ENCODE peak calls at places on chromosome 15, in seven cellular contexts. G, K, N, R, C, F and D are unnamed samples.

GRCh38 chr15:69484837-69485236 is 32.2 kb downstream of the RPLP1 start:
- DNase-seq in G (no peak), K (no peak), N (no peak), R (no peak), C (no peak), F (no peak), D (no peak)

GRCh38 chr15:43268111-43269105 is 1.7 kb upstream of the TGM5 start:
- DNase-seq in G (peak; percentile 49), K (peak; percentile 11), N (no peak), R (no peak), C (peak; percentile 59), F (no peak), D (no peak)

GRCh38 chr15:68821898-68822380 is 1.2 kb upstream of the ANP32A start:
- DNase-seq in G (no peak), K (peak; percentile 69), N (no peak), R (no peak), C (no peak), F (no peak), D (peak; percentile 66)

GRCh38 chr15:59295742-59296090 is 77.0 kb downstream of the MYO1E start:
- DNase-seq in G (no peak), K (no peak), N (no peak), R (no peak), C (no peak), F (no peak), D (no peak)

GRCh38 chr15:89088605-89089315 is 504 bp downstream of the ABHD2 start:
- DNase-seq in G (no peak), K (no peak), N (no peak), R (no peak), C (no peak), F (no peak), D (no peak)

GRCh38 chr15:94582368-94582767 is 351.0 kb downstream of the MCTP2 start:
- DNase-seq in G (peak; percentile 26), K (peak; percentile 7), N (peak; percentile 18), R (peak; percentile 31), C (peak; percentile 12), F (peak; percentile 9), D (no peak)

GRCh38 chr15:65008989-65009388 is 19.3 kb upstream of the SPG21 start:
- DNase-seq in G (peak; percentile 15), K (no peak), N (no peak), R (no peak), C (no peak), F (no peak), D (peak; percentile 43)

GRCh38 chr15:81097893-81098280 is 36.2 kb upstream of the CFAP161 start:
- DNase-seq in G (no peak), K (no peak), N (no peak), R (no peak), C (no peak), F (no peak), D (no peak)

GRCh38 chr15:88878720-88879184 is 16.6 kb downstream of the HAPLN3 start:
- DNase-seq in G (peak; percentile 83), K (peak; percentile 37), N (no peak), R (no peak), C (peak; percentile 85), F (no peak), D (peak; percentile 88)

GRCh38 chr15:76983588-76984379 is 11.1 kb upstream of the PSTPIP1 start:
- DNase-seq in G (no peak), K (no peak), N (no peak), R (no peak), C (no peak), F (no peak), D (no peak)
- TF ChIP-seq JUND in G (no peak), K (no peak), N (no peak), R (no peak), C (no peak), F (no peak), D (no peak)

GRCh38 chr15:74824976-74825375 is 1.5 kb upstream of the CPLX3 start:
- DNase-seq in G (no peak), K (no peak), N (no peak), R (no peak), C (no peak), F (no peak), D (no peak)

GRCh38 chr15:74826911-74827310 is 484 bp downstream of the CPLX3 start:
- DNase-seq in G (no peak), K (no peak), N (no peak), R (no peak), C (peak; percentile 47), F (no peak), D (no peak)

GRCh38 chr15:74827632-74828031 is 1.2 kb downstream of the CPLX3 start:
- DNase-seq in G (no peak), K (no peak), N (no peak), R (no peak), C (no peak), F (no peak), D (peak; percentile 51)

GRCh38 chr15:74825895-74826294 is 532 bp upstream of the CPLX3 start:
- DNase-seq in G (no peak), K (no peak), N (no peak), R (no peak), C (no peak), F (no peak), D (no peak)

DNA sequence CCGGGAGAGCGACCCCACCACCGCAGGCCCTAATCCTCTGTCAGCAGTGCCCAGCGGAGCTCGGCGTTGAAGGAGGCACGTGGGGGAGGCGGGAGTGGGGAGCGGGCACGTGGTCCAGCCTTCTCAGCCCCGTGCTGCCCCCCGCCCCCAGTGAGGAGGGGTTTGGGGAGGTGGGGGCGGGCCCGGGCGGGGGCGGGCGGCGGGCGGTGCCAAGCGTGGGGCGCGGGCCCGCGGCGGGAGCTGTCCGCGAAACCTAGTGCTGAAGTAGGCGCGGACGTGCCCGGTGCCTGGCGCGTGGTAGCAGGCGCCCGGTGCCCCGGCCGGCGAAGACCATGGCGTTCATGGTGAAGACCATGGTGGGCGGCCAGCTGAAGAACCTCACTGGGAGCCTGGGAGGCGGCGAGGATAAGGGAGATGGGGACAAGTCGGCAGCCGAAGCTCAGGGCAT is at the start of gene CPLX3:
- DNase-seq in G (peak; percentile 72), K (no peak), N (no peak), R (no peak), C (peak; percentile 62), F (no peak), D (peak; percentile 56)
- TF ChIP-seq JUND in G (no peak), K (no peak), N (no peak), R (no peak), C (no peak), F (no peak), D (no peak)

DNA sequence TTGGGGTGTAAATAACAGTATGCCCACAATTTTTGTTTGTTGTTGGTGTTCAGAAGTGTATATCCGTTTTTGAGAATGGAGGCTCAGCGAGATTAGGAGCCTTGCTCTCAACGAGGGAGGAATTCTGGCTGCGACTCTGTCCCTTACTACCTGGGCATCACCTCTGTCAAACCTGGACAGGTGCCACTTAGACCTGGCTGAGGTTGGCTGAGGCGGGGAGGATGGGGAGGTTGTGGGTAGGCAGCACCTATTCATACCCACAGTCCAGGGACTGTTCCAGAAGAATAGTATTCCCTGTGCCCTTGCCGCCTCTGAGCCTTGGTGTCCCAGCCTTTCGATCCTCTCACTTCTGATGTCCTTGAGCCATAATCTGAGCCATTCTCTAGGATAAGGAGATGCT is 99.9 kb downstream of the LINGO1 start:
- DNase-seq in G (no peak), K (no peak), N (no peak), R (no peak), C (no peak), F (no peak), D (no peak)
- TF ChIP-seq JUND in G (no peak), K (no peak), N (no peak), R (no peak), C (no peak), F (no peak), D (no peak)

GRCh38 chr15:49530106-49530505 is 90.5 kb downstream of the FAM227B start:
- DNase-seq in G (no peak), K (peak; percentile 3), N (no peak), R (no peak), C (no peak), F (no peak), D (no peak)
- TF ChIP-seq JUND in G (no peak), K (no peak), N (no peak), R (no peak), C (no peak), F (no peak), D (no peak)

GRCh38 chr15:98787190-98787589 is 138.9 kb downstream of the IGF1R start:
- DNase-seq in G (no peak), K (no peak), N (no peak), R (no peak), C (no peak), F (no peak), D (no peak)
- TF ChIP-seq JUND in G (no peak), K (no peak), N (no peak), R (no peak), C (no peak), F (no peak), D (no peak)

GRCh38 chr15:25732191-25732590 is 130.9 kb downstream of the ATP10A start:
- DNase-seq in G (no peak), K (no peak), N (no peak), R (no peak), C (no peak), F (no peak), D (no peak)

GRCh38 chr15:25731411-25731810 is 131.7 kb downstream of the ATP10A start:
- DNase-seq in G (no peak), K (no peak), N (no peak), R (no peak), C (no peak), F (no peak), D (no peak)

GRCh38 chr15:25734680-25735355 is 128.3 kb downstream of the ATP10A start:
- DNase-seq in G (no peak), K (no peak), N (no peak), R (no peak), C (peak; percentile 8), F (no peak), D (no peak)

GRCh38 chr15:25733856-25734679 is 129.1 kb downstream of the ATP10A start:
- DNase-seq in G (no peak), K (no peak), N (no peak), R (no peak), C (no peak), F (no peak), D (no peak)

GRCh38 chr15:25733036-25733855 is 129.9 kb downstream of the ATP10A start:
- DNase-seq in G (no peak), K (no peak), N (no peak), R (no peak), C (no peak), F (no peak), D (no peak)
- TF ChIP-seq JUND in G (no peak), K (no peak), N (no peak), R (no peak), C (no peak), F (no peak), D (no peak)

GRCh38 chr15:50996641-50997040 is 88.2 kb downstream of the AP4E1 start:
- DNase-seq in G (no peak), K (no peak), N (no peak), R (no peak), C (no peak), F (no peak), D (no peak)

GRCh38 chr15:50997371-50998051 is 89.0 kb downstream of the AP4E1 start:
- DNase-seq in G (no peak), K (no peak), N (no peak), R (no peak), C (no peak), F (no peak), D (no peak)

DNA sequence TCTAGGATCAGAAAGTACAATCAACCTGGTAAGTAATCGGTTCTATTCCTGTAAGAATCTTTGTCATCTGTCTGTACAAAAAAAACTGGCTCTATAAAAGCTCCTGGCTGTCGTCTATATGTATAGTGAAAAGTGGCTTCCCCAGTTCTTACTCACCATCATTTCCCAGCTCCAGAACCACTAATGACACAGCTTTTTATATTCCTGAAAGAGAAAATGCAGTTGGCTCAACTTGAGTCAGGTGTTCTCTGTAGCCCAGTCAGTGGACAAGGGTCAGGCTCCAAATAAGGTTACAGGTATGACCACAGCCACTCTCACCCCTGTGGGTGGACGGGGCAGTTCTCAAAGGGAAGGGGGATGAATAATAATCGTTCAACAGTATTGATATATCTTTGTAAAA is 85.1 kb downstream of the AP4E1 start:
- DNase-seq in G (no peak), K (no peak), N (no peak), R (no peak), C (no peak), F (no peak), D (no peak)
- TF ChIP-seq JUND in G (no peak), K (no peak), N (no peak), R (no peak), C (no peak), F (no peak), D (no peak)